ENCODE peak calls at places on chromosomes 7 and 10, in four cellular contexts. E is fibroblast of mammary gland; Z is stimulated activated CD4-positive, alpha-beta T cell treated with anti-CD3 and anti-CD28 coated beads, Interleukin-15, amount 100 ng/mL, for 1 hour; A is MCF 10A. F is an unnamed sample.

GRCh38 chr10:133039823-133040704 is 47.7 kb upstream of the ADGRA1 start:
- DNase-seq in Z (no peak), E (no peak), A (no peak), F (no peak)

GRCh38 chr10:132294561-132295320 is 13.0 kb downstream of the STK32C start:
- DNase-seq in E (no peak), A (no peak), Z (no peak), F (no peak)

GRCh38 chr7:20954711-20955641 is 168.3 kb upstream of the SP8 start:
- DNase-seq in A (peak), Z (no peak), E (no peak), F (no peak)

GRCh38 chr10:129741280-129741977 is 222.6 kb downstream of the EBF3 start:
- DNase-seq in Z (no peak), A (no peak), E (no peak), F (no peak)

GRCh38 chr10:32548208-32548607 is 102.3 kb downstream of the CCDC7 start:
- DNase-seq in Z (no peak), A (no peak), E (no peak), F (no peak)

GRCh38 chr10:68303849-68304412 is 27.9 kb upstream of the HNRNPH3 start:
- DNase-seq in A (no peak), E (no peak), Z (no peak), F (no peak)

GRCh38 chr10:24430591-24430990 is 221.7 kb downstream of the KIAA1217 start:
- DNase-seq in A (no peak), E (no peak), Z (no peak), F (no peak)

GRCh38 chr7:80918909-80919721 is at the start of gene SEMA3C:
- DNase-seq in Z (no peak), E (peak), A (peak), F (peak)

GRCh38 chr7:1825877-1826741 is 156.0 kb downstream of the ELFN1 start:
- DNase-seq in Z (no peak), A (no peak), E (no peak), F (no peak)

GRCh38 chr7:22576941-22577927 is 77.2 kb upstream of the STEAP1B start:
- DNase-seq in A (peak), E (peak), Z (no peak), F (peak)

GRCh38 chr7:40604601-40605438 is 470.0 kb downstream of the SUGCT start:
- DNase-seq in A (no peak), Z (no peak), E (peak), F (peak)